ENCODE peak calls at places on chromosomes 5 and 9, in five cellular contexts. O, Y, P, A and W are unnamed samples.

GRCh38 chr9:17389026-17389425 is 189.8 kb upstream of the SH3GL2 start:
- DNase-seq in O (no peak), Y (no peak), P (no peak), A (no peak), W (no peak)

GRCh38 chr5:162189719-162190118 is 122.1 kb downstream of the GABRG2 start:
- DNase-seq in O (no peak), Y (no peak), P (no peak), A (no peak), W (no peak)

GRCh38 chr5:12616093-12616492 is 711.8 kb upstream of the CTNND2 start:
- DNase-seq in O (no peak), Y (no peak), P (no peak), A (no peak), W (no peak)

GRCh38 chr9:133691659-133692363 is 46.3 kb downstream of the SARDH start:
- DNase-seq in O (no peak), Y (no peak), P (no peak), A (no peak), W (no peak)

GRCh38 chr9:87140605-87141109 is 193.4 kb upstream of the GAS1 start:
- DNase-seq in O (no peak), Y (no peak), P (no peak), A (no peak), W (no peak)

GRCh38 chr9:113993838-113994540 is 84.1 kb downstream of the AMBP start:
- DNase-seq in O (peak), Y (no peak), P (no peak), A (no peak), W (no peak)

GRCh38 chr5:120452471-120452870 is 11.6 kb upstream of the PRR16 start:
- DNase-seq in O (no peak), Y (no peak), P (no peak), A (no peak), W (no peak)

GRCh38 chr9:131676431-131676972 is 63.4 kb downstream of the RAPGEF1 start:
- DNase-seq in O (no peak), Y (no peak), P (peak), A (no peak), W (no peak)

GRCh38 chr9:68739631-68740174 is 34.7 kb downstream of the PIP5K1B start:
- DNase-seq in O (no peak), Y (peak), P (no peak), A (no peak), W (no peak)

GRCh38 chr5:111582962-111583669 is 70.8 kb upstream of the STARD4 start:
- DNase-seq in O (no peak), Y (peak), P (no peak), A (no peak), W (no peak)

GRCh38 chr9:124351672-124352468 is 63.4 kb downstream of the PSMB7 start:
- DNase-seq in O (no peak), Y (no peak), P (no peak), A (no peak), W (no peak)

GRCh38 chr5:10310073-10310779 is 2.5 kb upstream of the CMBL start:
- DNase-seq in O (no peak), Y (no peak), P (no peak), A (no peak), W (no peak)

GRCh38 chr5:23411200-23411599 is 96.2 kb upstream of the PRDM9 start:
- DNase-seq in O (no peak), Y (no peak), P (no peak), A (no peak), W (no peak)

GRCh38 chr5:23400951-23401350 is 106.5 kb upstream of the PRDM9 start:
- DNase-seq in O (no peak), Y (no peak), P (no peak), A (no peak), W (no peak)

DNA sequence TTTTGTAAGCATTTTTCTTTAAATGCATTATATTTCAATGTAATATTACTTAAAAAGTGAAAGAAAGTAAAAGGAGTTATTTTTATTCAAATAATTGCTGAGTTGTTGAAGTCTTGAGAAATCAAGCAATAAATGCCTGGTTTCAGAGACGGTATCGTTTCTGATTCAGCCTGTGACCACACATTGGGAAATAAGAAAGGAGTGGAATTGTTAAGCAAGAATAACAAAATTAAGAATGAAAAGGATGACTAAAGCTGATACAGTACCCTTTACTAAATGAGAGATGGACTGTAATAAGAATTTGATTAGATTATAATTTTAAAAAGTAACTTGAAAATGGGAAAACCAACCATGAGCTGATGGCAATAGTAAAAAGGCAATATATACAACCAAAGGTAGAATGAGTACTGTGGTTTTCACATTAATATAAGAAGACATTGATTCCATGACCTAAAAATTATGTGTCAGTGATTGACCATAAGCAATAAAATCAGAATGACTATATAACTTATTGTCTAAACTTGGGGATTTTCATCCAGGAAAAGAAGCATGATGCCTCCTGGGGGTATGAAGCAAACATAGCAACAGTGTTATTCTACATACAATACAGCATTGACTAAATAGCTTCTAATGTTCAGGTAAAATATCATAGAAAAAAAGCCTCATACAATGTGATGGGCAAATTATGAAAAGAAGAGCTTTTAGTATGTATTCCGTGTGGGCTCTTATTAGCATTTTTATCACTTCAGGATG is 101.9 kb upstream of the PRDM9 start:
- DNase-seq in O (no peak), Y (no peak), P (no peak), A (no peak), W (no peak)
- TF ChIP-seq CTCF in O (no peak), Y (no peak), P (no peak), A (no peak), W (no peak)

GRCh38 chr9:127224178-127224882 is 40.2 kb upstream of the GARNL3 start:
- DNase-seq in O (peak), Y (peak), P (peak), A (peak), W (peak)

GRCh38 chr9:127222388-127223095 is 42.0 kb upstream of the GARNL3 start:
- DNase-seq in O (no peak), Y (no peak), P (no peak), A (no peak), W (no peak)

GRCh38 chr9:127223266-127223665 is 41.3 kb upstream of the GARNL3 start:
- DNase-seq in O (no peak), Y (no peak), P (no peak), A (no peak), W (no peak)

GRCh38 chr9:127224883-127225739 is 39.5 kb upstream of the GARNL3 start:
- DNase-seq in O (peak), Y (peak), P (peak), A (peak), W (peak)

GRCh38 chr9:127223810-127224177 is 40.8 kb upstream of the GARNL3 start:
- DNase-seq in O (no peak), Y (peak), P (no peak), A (no peak), W (no peak)
- TF ChIP-seq CTCF in O (no peak), Y (no peak), P (no peak), A (no peak), W (no peak)

GRCh38 chr9:120875954-120876841 is 790 bp downstream of the PHF19 start:
- DNase-seq in O (peak), Y (peak), P (peak), A (peak), W (peak)

GRCh38 chr9:120876842-120877240 is at the start of gene PHF19:
- DNase-seq in O (no peak), Y (no peak), P (no peak), A (no peak), W (no peak)

GRCh38 chr9:120878188-120879130 is 1.5 kb upstream of the PHF19 start:
- DNase-seq in O (no peak), Y (no peak), P (peak), A (no peak), W (no peak)

GRCh38 chr9:120875643-120875953 is 1.4 kb downstream of the PHF19 start:
- DNase-seq in O (no peak), Y (no peak), P (no peak), A (no peak), W (no peak)

DNA sequence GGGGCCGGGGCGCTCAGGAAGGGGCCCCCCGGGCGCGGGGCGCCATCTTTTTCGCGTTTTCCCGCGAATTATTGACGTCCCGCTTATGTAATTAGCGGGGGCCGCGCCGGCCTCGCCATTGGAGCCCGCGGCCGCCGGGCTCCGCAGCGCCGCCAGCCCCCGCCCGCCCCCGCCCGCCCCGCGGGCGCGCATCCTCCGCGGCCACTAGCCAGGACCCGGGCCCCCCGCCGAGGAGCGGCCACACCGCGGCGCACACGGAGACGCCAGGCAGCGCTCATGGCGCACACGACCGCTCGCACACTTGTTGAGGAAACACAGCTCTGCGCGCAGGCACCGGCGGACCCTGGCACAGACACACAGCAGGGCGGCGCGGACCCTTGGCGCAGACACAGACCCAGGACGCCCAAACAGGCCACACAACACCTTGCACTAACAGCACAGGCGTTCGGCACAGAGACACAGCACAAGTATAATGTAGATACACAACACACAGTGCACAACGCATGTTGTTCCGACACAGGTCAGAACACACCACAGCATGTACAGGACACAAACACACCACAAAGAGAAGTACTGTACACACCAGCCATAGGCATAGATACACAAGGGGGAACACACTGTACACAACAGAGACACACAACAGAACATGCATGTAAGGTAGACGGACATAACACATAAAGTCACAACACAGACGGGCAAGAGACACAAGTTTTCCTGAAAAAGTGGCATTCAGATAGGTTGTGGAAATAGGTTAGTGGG is 467 bp upstream of the PHF19 start:
- DNase-seq in O (peak), Y (peak), P (peak), A (peak), W (peak)
- TF ChIP-seq CTCF in O (no peak), Y (no peak), P (peak), A (no peak), W (no peak)

DNA sequence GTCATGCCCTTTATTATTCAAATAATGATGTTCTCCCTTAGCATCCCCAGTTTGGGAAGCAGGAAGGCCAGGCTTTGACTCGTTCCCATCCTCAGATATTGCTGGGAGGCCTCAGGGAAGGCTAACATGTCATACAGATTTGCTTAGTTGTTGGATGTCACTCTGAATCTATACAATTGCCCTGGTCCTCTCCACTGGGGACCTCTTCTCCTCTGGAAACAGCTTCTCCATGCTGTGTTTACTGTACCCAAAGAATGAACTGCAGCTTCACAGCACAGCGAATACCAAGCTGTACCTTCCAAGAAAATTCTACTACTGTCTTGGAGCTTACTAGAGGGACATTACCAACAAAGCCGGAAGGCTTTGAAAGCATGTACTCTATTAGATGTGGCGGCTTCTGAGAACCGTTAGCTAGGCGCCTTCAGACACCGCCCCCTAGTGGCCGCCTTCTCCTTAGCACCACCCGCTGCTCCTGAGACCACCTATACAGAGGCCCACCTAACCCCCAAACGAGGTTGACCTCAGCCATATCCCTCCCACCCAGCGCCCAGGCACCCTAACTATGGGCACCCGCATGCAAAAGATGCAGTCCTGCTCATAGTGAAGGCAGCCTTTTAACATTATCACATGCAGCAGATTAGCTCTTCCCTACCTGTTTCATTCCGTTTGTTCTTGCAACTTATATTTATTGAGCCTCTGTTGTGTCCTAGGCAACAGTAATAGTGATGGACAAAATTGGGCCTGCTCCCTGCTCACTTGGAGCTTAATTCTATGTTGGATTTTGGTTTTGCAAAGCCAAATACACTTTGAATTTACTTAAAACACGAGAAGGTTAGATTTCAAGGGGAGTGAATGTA is 34.9 kb upstream of the FOXI1 start:
- DNase-seq in O (peak), Y (peak), P (no peak), A (peak), W (peak)
- TF ChIP-seq CTCF in O (no peak), Y (peak), P (peak), A (peak), W (peak)

DNA sequence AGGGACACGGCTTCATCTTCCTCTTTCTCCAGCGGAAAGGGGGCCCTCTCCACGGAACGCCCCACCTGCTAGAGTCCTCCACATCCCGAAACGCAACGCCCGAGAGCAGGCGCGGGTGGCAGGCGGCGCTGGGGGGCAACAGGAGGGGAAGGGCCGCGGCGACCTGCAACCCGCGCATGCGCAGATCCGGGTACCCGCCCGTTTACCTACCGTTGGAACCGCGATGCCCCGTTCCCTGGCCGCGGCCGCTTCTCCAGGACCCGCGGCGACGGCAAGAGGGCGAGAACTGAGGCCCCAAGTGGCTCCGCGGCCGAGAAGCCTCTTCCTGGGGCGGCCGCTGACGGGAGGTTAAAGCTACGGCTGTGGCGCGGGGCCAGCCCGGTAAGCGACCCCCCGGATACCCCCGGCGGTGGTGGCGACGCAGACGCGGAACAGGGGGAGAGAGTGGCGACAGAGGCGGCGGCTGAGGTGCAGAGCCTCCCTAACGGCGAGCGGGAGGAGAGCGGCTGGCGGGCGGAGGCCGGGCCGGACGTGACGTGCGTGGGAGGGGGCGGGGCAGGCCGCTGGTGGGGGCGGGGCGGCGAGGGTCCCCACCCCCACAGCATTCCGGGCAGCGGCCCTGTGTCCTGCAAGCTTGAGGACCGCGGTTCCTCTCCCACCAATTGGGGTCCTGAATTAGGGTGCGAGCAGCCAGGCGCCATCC is at the start of gene FAM13B:
- DNase-seq in O (peak), Y (peak), P (peak), A (peak), W (peak)
- TF ChIP-seq CTCF in O (peak), Y (no peak), P (no peak), A (peak), W (no peak)

DNA sequence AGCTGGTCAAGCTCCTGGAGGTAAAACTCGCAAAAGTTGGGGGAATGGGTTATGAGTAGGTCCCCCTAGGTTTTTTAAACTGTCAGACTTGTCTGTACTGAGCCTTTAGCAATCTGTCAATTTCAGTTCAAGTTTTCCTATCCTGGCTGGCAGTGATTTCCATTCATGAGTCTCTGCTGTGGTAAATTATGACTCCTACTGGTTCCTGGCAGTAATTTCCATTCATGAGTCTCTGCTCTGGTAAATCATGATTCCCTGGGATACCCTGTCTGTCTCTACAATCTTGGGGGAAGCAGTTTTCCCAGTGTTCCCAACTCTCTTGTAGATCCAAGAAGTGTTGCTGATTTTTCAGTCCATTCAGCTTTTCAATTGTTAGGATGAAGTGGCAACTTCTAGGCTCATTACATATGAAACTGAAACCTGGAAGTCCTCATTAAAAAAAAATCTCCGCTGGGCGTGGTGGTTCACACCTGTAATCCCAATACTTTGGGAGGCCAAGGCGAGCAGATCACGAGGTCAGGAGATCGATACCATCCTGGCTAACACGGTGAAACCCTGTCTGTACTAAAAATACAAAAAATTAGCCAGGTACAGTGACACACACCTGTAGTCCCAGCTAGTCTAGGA is 91.3 kb upstream of the GPBP1 start:
- DNase-seq in O (no peak), Y (no peak), P (no peak), A (no peak), W (no peak)
- TF ChIP-seq CTCF in O (no peak), Y (peak), P (no peak), A (peak), W (no peak)

DNA sequence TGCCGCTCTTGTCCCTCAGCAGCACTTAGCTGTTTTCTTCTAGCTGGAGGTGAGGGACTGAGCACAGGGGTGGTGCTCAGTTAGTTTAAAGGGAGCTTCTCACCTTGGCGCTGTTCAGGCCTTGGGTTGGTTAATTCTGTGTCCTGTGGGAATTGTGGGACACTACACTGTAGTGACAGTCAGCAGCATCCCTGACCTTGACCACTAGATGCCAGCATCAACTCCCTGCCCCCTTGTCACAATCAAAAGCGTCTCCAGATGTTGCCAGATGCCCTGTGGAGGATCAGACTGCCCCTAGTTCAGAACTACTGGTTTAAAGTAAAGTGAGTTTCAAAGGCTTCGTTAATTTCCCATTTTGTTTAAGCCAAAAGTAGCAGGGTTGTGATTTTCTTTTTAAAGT is 65.5 kb upstream of the DMRT3 start:
- DNase-seq in O (no peak), Y (peak), P (no peak), A (no peak), W (no peak)
- TF ChIP-seq CTCF in O (no peak), Y (no peak), P (peak), A (peak), W (no peak)

GRCh38 chr5:113510836-113511451 is 2.5 kb upstream of the YTHDC2 start:
- DNase-seq in O (no peak), Y (peak), P (peak), A (no peak), W (no peak)
- TF ChIP-seq CTCF in O (peak), Y (peak), P (peak), A (peak), W (no peak)